ENCODE peak calls at places on chromosomes 4 and X, in five cellular contexts. G, L, S, H and U are unnamed samples.

GRCh38 chr4:140156529-140157171 is 2.7 kb upstream of the MAML3 start:
- DNase-seq in G (no peak), L (peak), S (no peak), H (no peak), U (no peak)

GRCh38 chr4:67873116-67873515 is 10.7 kb downstream of the TMPRSS11D start:
- DNase-seq in G (peak), L (no peak), S (no peak), H (no peak), U (no peak)

GRCh38 chr4:151719935-151720334 is 40.9 kb downstream of the GATB start:
- DNase-seq in G (no peak), L (no peak), S (no peak), H (no peak), U (no peak)

GRCh38 chr4:113740857-113741379 is 20.6 kb downstream of the CAMK2D start:
- DNase-seq in G (peak), L (no peak), S (no peak), H (no peak), U (no peak)

GRCh38 chr4:108783666-108784463 is 21.0 kb upstream of the ETNPPL start:
- DNase-seq in G (peak), L (no peak), S (no peak), H (no peak), U (no peak)

GRCh38 chr4:7828011-7828720 is 111.5 kb downstream of the AFAP1 start:
- DNase-seq in G (peak), L (peak), S (no peak), H (peak), U (peak)

GRCh38 chrX:73765776-73766465 is 202.9 kb downstream of the CHIC1 start:
- DNase-seq in G (no peak), L (no peak), S (no peak), H (no peak), U (no peak)

GRCh38 chr4:47519239-47519883 is 34.3 kb downstream of the ATP10D start:
- DNase-seq in G (no peak), L (peak), S (no peak), H (no peak), U (no peak)

GRCh38 chr4:11748169-11748872 is 319.6 kb upstream of the HS3ST1 start:
- DNase-seq in G (peak), L (no peak), S (no peak), H (peak), U (no peak)

GRCh38 chr4:23828779-23829178 is 61.1 kb downstream of the PPARGC1A start:
- DNase-seq in G (no peak), L (no peak), S (no peak), H (no peak), U (no peak)

GRCh38 chr4:101346312-101346561 is 1.1 kb downstream of the PPP3CA start:
- DNase-seq in G (peak), L (peak), S (no peak), H (no peak), U (no peak)

GRCh38 chrX:56728752-56729151 is 291 bp upstream of the NBDY start:
- DNase-seq in G (peak), L (peak), S (no peak), H (peak), U (no peak)

GRCh38 chr4:1601852-1602525 is 82.1 kb downstream of the FAM53A start:
- DNase-seq in G (no peak), L (no peak), S (peak), H (no peak), U (no peak)

GRCh38 chr4:8778301-8778700 is 93.3 kb downstream of the HMX1 start:
- DNase-seq in G (no peak), L (no peak), S (no peak), H (no peak), U (no peak)

GRCh38 chr4:19298998-19299397 is 952.7 kb upstream of the SLIT2 start:
- DNase-seq in G (no peak), L (no peak), S (no peak), H (no peak), U (no peak)

GRCh38 chr4:150258569-150258968 is 180.3 kb downstream of the DCLK2 start:
- DNase-seq in G (peak), L (no peak), S (no peak), H (no peak), U (no peak)

GRCh38 chr4:80611366-80611765 is 275.8 kb downstream of the CFAP299 start:
- DNase-seq in G (no peak), L (no peak), S (no peak), H (no peak), U (no peak)

GRCh38 chr4:96352051-96352517 is 512.2 kb downstream of the PDHA2 start:
- DNase-seq in G (peak), L (no peak), S (no peak), H (peak), U (no peak)

GRCh38 chr4:125155251-125155650 is 159.5 kb upstream of the FAT4 start:
- DNase-seq in G (no peak), L (no peak), S (no peak), H (no peak), U (no peak)

GRCh38 chr4:113539408-113539807 is 222.1 kb downstream of the CAMK2D start:
- DNase-seq in G (peak), L (no peak), S (no peak), H (peak), U (no peak)

GRCh38 chrX:30533261-30533660 is 44.3 kb downstream of the TASL start:
- DNase-seq in G (peak), L (no peak), S (no peak), H (no peak), U (no peak)

GRCh38 chr4:13126976-13127910 is 356.9 kb downstream of the RAB28 start:
- DNase-seq in G (no peak), L (no peak), S (no peak), H (no peak), U (no peak)

GRCh38 chrX:56233100-56233499 is 944 bp downstream of the KLF8 start:
- DNase-seq in G (peak), L (no peak), S (no peak), H (no peak), U (no peak)

GRCh38 chr4:53076335-53076958 is 214.3 kb downstream of the RASL11B start:
- DNase-seq in G (no peak), L (no peak), S (no peak), H (no peak), U (no peak)

GRCh38 chr4:102780476-102781144 is 19.8 kb upstream of the MANBA start:
- DNase-seq in G (peak), L (no peak), S (no peak), H (peak), U (no peak)

GRCh38 chr4:185523862-185524261 is 11.4 kb downstream of the PDLIM3 start:
- DNase-seq in G (no peak), L (no peak), S (no peak), H (no peak), U (no peak)

GRCh38 chrX:140664939-140665338 is 44.6 kb upstream of the LINC00632 start:
- DNase-seq in G (peak), L (no peak), S (no peak), H (no peak), U (no peak)

GRCh38 chrX:112510629-112511028 is 169.1 kb downstream of the LHFPL1 start:
- DNase-seq in G (no peak), L (no peak), S (no peak), H (no peak), U (no peak)

GRCh38 chr4:121048165-121048564 is 24.2 kb downstream of the NDNF start:
- DNase-seq in G (no peak), L (no peak), S (no peak), H (no peak), U (no peak)

GRCh38 chr4:85806346-85806745 is 331.4 kb downstream of the ARHGAP24 start:
- DNase-seq in G (no peak), L (no peak), S (no peak), H (no peak), U (no peak)

GRCh38 chr4:8391972-8392371 is 48.6 kb downstream of the ACOX3 start:
- DNase-seq in G (peak), L (peak), S (no peak), H (peak), U (no peak)

GRCh38 chrX:100645106-100645505 is 1.1 kb downstream of the SRPX2 start:
- DNase-seq in G (peak), L (no peak), S (no peak), H (no peak), U (no peak)

GRCh38 chr4:28225005-28225404 is 1364.4 kb downstream of the STIM2 start:
- DNase-seq in G (peak), L (no peak), S (no peak), H (peak), U (no peak)

GRCh38 chr4:28229092-28229491 is 1368.5 kb downstream of the STIM2 start:
- DNase-seq in G (peak), L (no peak), S (no peak), H (no peak), U (no peak)

GRCh38 chr4:28226962-28227361 is 1366.3 kb downstream of the STIM2 start:
- DNase-seq in G (peak), L (no peak), S (no peak), H (no peak), U (no peak)

GRCh38 chr4:28228575-28228974 is 1367.9 kb downstream of the STIM2 start:
- DNase-seq in G (no peak), L (no peak), S (no peak), H (no peak), U (no peak)

DNA sequence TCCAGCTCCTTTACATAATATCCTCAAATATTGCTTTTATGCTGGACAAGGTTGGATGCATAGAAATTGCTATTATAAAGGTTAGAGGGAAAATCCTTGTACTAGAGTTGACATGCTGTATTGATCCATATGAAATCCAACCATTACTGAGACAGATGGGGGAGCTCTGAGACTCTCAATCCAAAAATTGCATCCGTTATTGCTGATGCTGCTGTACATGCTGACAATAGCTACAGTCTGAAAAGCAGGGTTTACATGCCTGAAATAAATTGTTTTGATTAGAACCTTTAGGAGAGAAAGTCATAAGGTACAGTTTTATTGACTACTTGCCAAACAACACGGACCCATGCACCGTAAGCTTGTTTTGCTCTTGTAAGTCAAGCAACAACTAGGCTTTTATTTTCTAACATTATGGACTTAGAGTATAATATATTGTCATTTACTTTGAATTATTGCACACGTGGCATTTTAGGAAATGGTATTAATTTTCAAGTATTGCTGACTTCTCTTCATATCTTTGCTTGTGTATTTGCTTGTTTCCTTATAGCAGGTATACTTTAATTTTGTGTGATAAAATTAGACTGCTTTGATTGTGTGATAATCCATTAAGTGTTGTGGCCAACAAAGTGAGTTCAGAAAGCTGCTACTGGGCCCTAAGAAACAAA is 1365.2 kb downstream of the STIM2 start:
- DNase-seq in G (peak), L (no peak), S (no peak), H (no peak), U (no peak)
- TF ChIP-seq CTCF in G (no peak), L (no peak), S (no peak), H (no peak), U (no peak)

DNA sequence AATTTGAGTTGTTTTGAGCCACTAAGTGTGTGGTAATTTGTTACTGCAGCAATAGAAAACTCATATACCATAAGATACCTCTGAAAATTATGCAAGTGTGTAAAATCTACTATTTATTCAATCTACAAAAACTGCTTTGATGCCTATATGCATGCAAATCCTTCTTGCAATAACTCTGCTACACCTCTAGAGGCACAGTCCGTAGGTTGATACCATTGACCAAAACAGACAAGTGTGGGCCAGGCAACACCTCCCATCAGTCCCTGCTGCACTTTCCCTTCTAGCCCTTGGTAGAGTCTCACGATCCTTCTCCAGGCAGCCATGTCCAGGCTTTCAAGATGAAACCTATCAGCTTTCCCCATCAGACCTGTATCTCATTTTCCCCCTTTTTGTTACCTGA is 48.8 kb upstream of the FAM9A start:
- DNase-seq in G (no peak), L (no peak), S (no peak), H (no peak), U (no peak)
- TF ChIP-seq CTCF in G (peak), L (no peak), S (no peak), H (peak), U (no peak)

GRCh38 chrX:53239474-53239873 is 14.5 kb upstream of the KDM5C start:
- DNase-seq in G (no peak), L (peak), S (no peak), H (no peak), U (no peak)
- TF ChIP-seq CTCF in G (no peak), L (peak), S (no peak), H (peak), U (no peak)

GRCh38 chr4:82865592-82865991 is 25.4 kb downstream of the SEC31A start:
- DNase-seq in G (peak), L (no peak), S (no peak), H (peak), U (no peak)

GRCh38 chr4:82864336-82865001 is 26.5 kb downstream of the SEC31A start:
- DNase-seq in G (no peak), L (no peak), S (no peak), H (no peak), U (no peak)

GRCh38 chr4:82866706-82867385 is 24.1 kb downstream of the SEC31A start:
- DNase-seq in G (no peak), L (no peak), S (no peak), H (no peak), U (no peak)

DNA sequence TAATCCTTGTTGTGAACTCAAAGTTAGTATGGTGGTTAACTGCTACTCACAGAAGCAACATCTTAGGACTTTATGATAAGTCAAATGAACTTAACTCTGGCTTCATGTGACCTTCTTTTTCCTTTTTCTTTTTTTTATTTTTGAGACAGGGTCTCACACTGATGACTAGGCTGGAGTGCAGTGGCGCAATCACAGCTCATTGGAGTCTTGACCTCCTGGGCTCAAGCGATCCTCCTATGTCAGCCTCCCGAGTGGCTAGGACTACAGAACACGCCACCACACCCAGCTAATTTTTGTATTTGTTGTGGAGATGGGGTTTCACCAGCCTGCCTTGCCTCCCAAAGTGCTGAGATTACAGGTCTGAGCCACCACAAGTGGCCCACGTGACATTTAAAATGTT is 22.4 kb downstream of the SEC31A start:
- DNase-seq in G (no peak), L (no peak), S (no peak), H (no peak), U (no peak)
- TF ChIP-seq CTCF in G (no peak), L (no peak), S (no peak), H (no peak), U (no peak)

GRCh38 chrX:63404332-63404731 is 53.2 kb upstream of the SPIN4 start:
- DNase-seq in G (peak), L (no peak), S (no peak), H (no peak), U (no peak)
- TF ChIP-seq CTCF in G (no peak), L (no peak), S (no peak), H (no peak), U (no peak)

GRCh38 chrX:23907496-23908218 is at the start of the genes APOO and CXorf58:
- DNase-seq in G (peak), L (peak), S (peak), H (peak), U (peak)

GRCh38 chrX:23907106-23907495 is 637 bp downstream of the APOO start:
- DNase-seq in G (no peak), L (no peak), S (no peak), H (no peak), U (no peak)

GRCh38 chrX:23904096-23904495 is 3.6 kb downstream of the APOO start:
- DNase-seq in G (peak), L (no peak), S (no peak), H (peak), U (no peak)

GRCh38 chrX:23911436-23911835 is 3.6 kb downstream of the CXorf58 start:
- DNase-seq in G (no peak), L (no peak), S (no peak), H (no peak), U (no peak)

GRCh38 chrX:23908219-23909003 is 605 bp downstream of the CXorf58 start:
- DNase-seq in G (no peak), L (no peak), S (no peak), H (no peak), U (no peak)
- TF ChIP-seq CTCF in G (no peak), L (no peak), S (no peak), H (peak), U (no peak)

GRCh38 chr4:82528074-82528473 is 33.7 kb downstream of the TMEM150C start:
- DNase-seq in G (no peak), L (no peak), S (no peak), H (no peak), U (no peak)

GRCh38 chr4:82529322-82529721 is 32.5 kb downstream of the TMEM150C start:
- DNase-seq in G (no peak), L (no peak), S (no peak), H (no peak), U (no peak)

GRCh38 chr4:82525287-82525898 is 36.4 kb downstream of the TMEM150C start:
- DNase-seq in G (no peak), L (no peak), S (no peak), H (no peak), U (no peak)

GRCh38 chr4:82524570-82525152 is 37.1 kb downstream of the TMEM150C start:
- DNase-seq in G (peak), L (no peak), S (no peak), H (no peak), U (no peak)

GRCh38 chr4:82528868-82529267 is 32.9 kb downstream of the TMEM150C start:
- DNase-seq in G (no peak), L (no peak), S (no peak), H (no peak), U (no peak)
- TF ChIP-seq CTCF in G (no peak), L (no peak), S (no peak), H (no peak), U (no peak)

GRCh38 chr4:144757969-144758368 is 112.0 kb downstream of the HHIP start:
- DNase-seq in G (peak), L (no peak), S (no peak), H (no peak), U (no peak)

GRCh38 chr4:144750348-144750747 is 104.4 kb downstream of the HHIP start:
- DNase-seq in G (no peak), L (no peak), S (no peak), H (no peak), U (no peak)

GRCh38 chr4:144748814-144749555 is 103.0 kb downstream of the HHIP start:
- DNase-seq in G (no peak), L (no peak), S (no peak), H (no peak), U (no peak)

GRCh38 chr4:144754562-144755410 is 108.8 kb downstream of the HHIP start:
- DNase-seq in G (peak), L (no peak), S (no peak), H (peak), U (no peak)
- TF ChIP-seq CTCF in G (peak), L (no peak), S (peak), H (peak), U (no peak)

DNA sequence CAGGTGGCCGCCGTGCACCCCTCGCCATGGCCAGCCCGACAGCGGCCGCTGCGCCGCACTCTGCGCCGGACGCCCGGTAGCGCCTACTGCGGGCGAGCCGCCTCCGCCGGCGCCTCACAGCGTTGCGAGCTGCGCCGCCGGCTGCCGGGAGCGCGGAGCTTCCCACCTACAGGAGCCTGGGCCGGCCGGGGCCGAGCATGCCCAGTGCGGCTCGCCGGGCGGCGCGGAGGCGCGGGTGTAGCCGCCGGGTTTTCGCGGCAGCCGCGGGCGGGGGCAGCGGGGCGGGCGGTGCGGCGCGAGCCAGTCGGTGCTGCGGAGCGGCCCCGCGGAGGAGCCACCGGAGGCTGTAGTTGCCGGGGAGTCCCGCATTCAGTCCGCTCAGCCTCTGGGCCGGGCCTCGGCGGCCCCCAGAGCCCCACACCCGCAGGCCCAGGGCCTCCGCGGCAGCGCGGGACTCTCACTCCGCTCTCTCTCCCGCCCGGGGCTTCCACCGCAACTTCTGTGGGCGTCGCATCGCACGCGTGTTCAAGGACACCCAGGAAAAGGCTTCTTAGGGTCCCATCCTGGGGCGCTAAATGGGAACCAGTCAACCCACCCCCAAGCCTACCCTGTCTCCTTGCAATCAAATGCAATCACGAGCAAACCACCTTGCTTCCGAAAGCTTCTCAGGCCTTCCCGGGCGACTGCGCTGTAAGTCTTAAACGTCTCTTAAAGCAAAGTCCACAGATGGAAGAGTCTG is at the start of gene MFAP3L:
- DNase-seq in G (peak), L (peak), S (peak), H (peak), U (peak)
- TF ChIP-seq CTCF in G (no peak), L (no peak), S (no peak), H (no peak), U (no peak)